ENCODE peak calls at places on chromosomes 5 and 9, in nine cellular contexts. B, X, C, G, Q, F, T, Y and O are unnamed samples.

GRCh38 chr9:130872058-130872453 is 24.6 kb downstream of the QRFP start:
- DNase-seq in Q (no peak), T (no peak), C (no peak), X (no peak), B (no peak), Y (no peak), G (no peak), F (no peak), O (no peak)

GRCh38 chr5:96338624-96339023 is 94.4 kb downstream of the PCSK1 start:
- DNase-seq in X (peak), C (no peak), G (no peak), B (no peak), Y (no peak), T (no peak), Q (peak), F (no peak), O (no peak)

GRCh38 chr9:89444212-89444611 is 53.7 kb downstream of the SEMA4D start:
- DNase-seq in X (no peak), F (no peak), T (peak), Y (peak), B (no peak), C (no peak), G (no peak), Q (no peak), O (no peak)

GRCh38 chr5:133814152-133814551 is 154.3 kb downstream of the C5orf15 start:
- DNase-seq in B (no peak), X (no peak), T (no peak), Y (no peak), Q (no peak), G (no peak), F (no peak), C (no peak), O (no peak)

GRCh38 chr9:93205045-93205768 is 21.3 kb downstream of the WNK2 start:
- DNase-seq in Y (no peak), C (no peak), B (peak), G (peak), Q (peak), X (no peak), F (peak), T (peak), O (peak)

GRCh38 chr5:62600560-62601252 is 22.1 kb downstream of the LRRC70 start:
- DNase-seq in G (no peak), C (no peak), X (no peak), F (no peak), T (no peak), Q (no peak), Y (no peak), B (peak), O (no peak)

GRCh38 chr5:111697881-111698757 is 58.9 kb downstream of the NREP start:
- DNase-seq in X (no peak), Y (no peak), T (no peak), C (no peak), Q (no peak), F (no peak), G (no peak), B (peak), O (peak)

GRCh38 chr9:70012569-70012968 is 31.1 kb upstream of the MAMDC2 start:
- DNase-seq in Y (no peak), Q (no peak), C (no peak), T (no peak), G (peak), F (no peak), B (no peak), X (no peak), O (no peak)

GRCh38 chr5:113081881-113082546 is 105.4 kb downstream of the DCP2 start:
- DNase-seq in T (no peak), Y (no peak), B (peak), C (no peak), Q (no peak), F (no peak), X (no peak), G (no peak), O (peak)

GRCh38 chr5:95861221-95861857 is 38.8 kb upstream of the GLRX start:
- DNase-seq in C (no peak), Q (peak), Y (no peak), T (no peak), G (peak), X (peak), F (peak), B (peak), O (peak)

GRCh38 chr5:32462618-32463017 is 18.1 kb upstream of the ZFR start:
- DNase-seq in C (peak), X (no peak), Y (no peak), F (no peak), B (no peak), Q (no peak), G (no peak), T (peak), O (peak)

GRCh38 chr9:115349542-115349941 is 231.6 kb upstream of the TNC start:
- DNase-seq in Q (no peak), B (no peak), Y (no peak), G (no peak), C (no peak), T (no peak), X (no peak), F (no peak), O (no peak)

GRCh38 chr9:113221800-113222481 is 597 bp downstream of the SLC31A1 start:
- DNase-seq in T (no peak), F (no peak), X (peak), Y (no peak), G (no peak), C (no peak), Q (no peak), B (no peak), O (no peak)

GRCh38 chr5:64811050-64811640 is 42.4 kb downstream of the CWC27 start:
- DNase-seq in B (peak), Y (peak), C (no peak), X (peak), F (no peak), G (peak), T (no peak), Q (no peak), O (peak)

GRCh38 chr9:88535226-88535931 is 401 bp downstream of the NXNL2 start:
- DNase-seq in X (no peak), G (no peak), Y (no peak), C (peak), B (peak), F (no peak), Q (no peak), T (no peak), O (no peak)

GRCh38 chr5:135007749-135008363 is 26.2 kb downstream of the PITX1 start:
- DNase-seq in C (no peak), Y (no peak), X (no peak), B (no peak), F (peak), G (no peak), T (no peak), Q (peak), O (no peak)

GRCh38 chr9:33125871-33126822 is 41.0 kb downstream of the B4GALT1 start:
- DNase-seq in Q (no peak), B (peak), T (no peak), C (no peak), Y (no peak), F (no peak), X (no peak), G (no peak), O (no peak)

GRCh38 chr9:89153618-89154017 is 25.0 kb downstream of the SHC3 start:
- DNase-seq in Q (peak), C (no peak), Y (no peak), F (no peak), T (no peak), X (no peak), B (peak), G (no peak), O (peak)

GRCh38 chr5:28512648-28513047 is 1474.3 kb upstream of the CDH9 start:
- DNase-seq in F (no peak), Q (no peak), G (no peak), T (no peak), X (no peak), Y (no peak), C (no peak), B (no peak), O (no peak)

GRCh38 chr5:72183231-72183630 is 76.0 kb downstream of the MAP1B start:
- DNase-seq in F (no peak), T (no peak), B (no peak), G (no peak), Y (no peak), C (no peak), Q (no peak), X (no peak), O (no peak)

GRCh38 chr5:19987594-19988345 is at the start of gene CDH18:
- DNase-seq in B (no peak), X (peak), Y (no peak), G (peak), C (no peak), Q (no peak), F (no peak), T (peak), O (peak)

GRCh38 chr9:122020398-122020797 is 72.7 kb downstream of the TTLL11 start:
- DNase-seq in Y (no peak), X (no peak), T (no peak), Q (no peak), C (no peak), B (peak), F (no peak), G (no peak), O (no peak)

GRCh38 chr9:94298949-94299599 is 29.4 kb downstream of the NUTM2F start:
- DNase-seq in Y (no peak), Q (no peak), F (no peak), C (no peak), T (peak), X (no peak), G (no peak), B (no peak), O (no peak)

GRCh38 chr9:134298000-134298399 is 28.3 kb upstream of the RXRA start:
- DNase-seq in F (no peak), X (no peak), G (no peak), C (no peak), T (no peak), Q (no peak), Y (no peak), B (no peak), O (no peak)

GRCh38 chr9:121059998-121060636 is 10.0 kb upstream of the C5 start:
- DNase-seq in F (no peak), G (peak), B (peak), C (no peak), Q (no peak), X (peak), Y (peak), T (no peak), O (peak)

GRCh38 chr5:172042183-172042582 is 35.7 kb upstream of the FBXW11 start:
- DNase-seq in F (no peak), Y (no peak), T (no peak), C (no peak), X (no peak), B (no peak), Q (no peak), G (no peak), O (no peak)

GRCh38 chr5:34411470-34412346 is 244.4 kb upstream of the RAI14 start:
- DNase-seq in Y (no peak), Q (no peak), T (no peak), F (peak), B (no peak), X (peak), C (no peak), G (peak), O (peak)

GRCh38 chr9:136137321-136138054 is 18.8 kb upstream of the TMEM250 start:
- DNase-seq in T (no peak), B (peak), X (no peak), Y (no peak), G (no peak), F (no peak), C (no peak), Q (no peak), O (no peak)